ENCODE peak calls at places on chromosomes 16 and 17, in four cellular contexts. G is RWPE1, W is body of pancreas, M is IMR-90. E is an unnamed sample.

GRCh38 chr17:62970617-62971016 is 4.6 kb downstream of the TANC2 start:
- DNase-seq in G (no peak), W (no peak), M (no peak), E (no peak)

GRCh38 chr16:10983175-10983558 is 38.8 kb downstream of the CLEC16A start:
- DNase-seq in G (no peak), W (no peak), M (no peak), E (no peak)

GRCh38 chr16:20385844-20386832 is 18.4 kb downstream of the PDILT start:
- DNase-seq in G (peak), W (peak), M (peak), E (peak)

GRCh38 chr17:52106638-52107261 is 51.8 kb downstream of the CA10 start:
- DNase-seq in G (peak), W (peak), M (no peak), E (peak)

GRCh38 chr16:9112166-9112843 is 20.9 kb downstream of the HAPSTR1 start:
- DNase-seq in G (no peak), W (no peak), M (no peak), E (no peak)

GRCh38 chr16:56946767-56947603 is 14.8 kb upstream of the CETP start:
- DNase-seq in G (no peak), W (peak), M (no peak), E (no peak)

GRCh38 chr17:77428020-77428781 is 287.4 kb downstream of the SEC14L1 start:
- DNase-seq in G (no peak), W (peak), M (no peak), E (no peak)

GRCh38 chr16:29745853-29746345 is at the start of gene C16orf54:
- DNase-seq in G (no peak), W (peak), M (no peak), E (no peak)

GRCh38 chr17:49574283-49574892 is 1.3 kb upstream of the NXPH3 start:
- DNase-seq in G (no peak), W (no peak), M (no peak), E (no peak)

GRCh38 chr17:33858121-33858520 is 397.0 kb upstream of the CCL2 start:
- DNase-seq in G (no peak), W (no peak), M (no peak), E (no peak)

GRCh38 chr17:2391597-2392251 is 9.1 kb downstream of the MNT start:
- DNase-seq in G (no peak), W (no peak), M (no peak), E (no peak)

GRCh38 chr16:3938843-3939624 is 58.5 kb upstream of the CREBBP start:
- DNase-seq in G (peak), W (peak), M (peak), E (peak)

GRCh38 chr17:43418441-43419374 is 19.9 kb downstream of the ARL4D start:
- DNase-seq in G (peak), W (peak), M (peak), E (peak)

GRCh38 chr16:22141746-22142145 is 20.6 kb upstream of the SDR42E2 start:
- DNase-seq in G (peak), W (no peak), M (peak), E (peak)

GRCh38 chr16:68244481-68244902 is 681 bp upstream of the PLA2G15 start:
- DNase-seq in G (no peak), W (no peak), M (no peak), E (no peak)

GRCh38 chr16:17205279-17206139 is 265.3 kb downstream of the XYLT1 start:
- DNase-seq in G (no peak), W (peak), M (peak), E (no peak)

GRCh38 chr16:69396187-69397061 is 10.6 kb upstream of the TERF2 start:
- DNase-seq in G (peak), W (peak), M (peak), E (peak)

GRCh38 chr16:28304214-28304613 is 11.9 kb downstream of the SBK1 start:
- DNase-seq in G (peak), W (peak), M (peak), E (peak)

GRCh38 chr17:60743812-60744211 is 66.2 kb downstream of the BCAS3 start:
- DNase-seq in G (peak), W (peak), M (peak), E (no peak)

GRCh38 chr16:2092866-2093265 is 42.8 kb downstream of the PKD1 start:
- DNase-seq in G (no peak), W (no peak), M (no peak), E (no peak)
- H3K27ac ChIP-seq in G (peak), W (no peak), M (no peak), E (no peak)

GRCh38 chr17:64156670-64157069 is 26.7 kb upstream of the ERN1 start:
- DNase-seq in G (no peak), W (no peak), M (no peak), E (no peak)

GRCh38 chr17:64155090-64155630 is 25.2 kb upstream of the ERN1 start:
- DNase-seq in G (no peak), W (no peak), M (no peak), E (no peak)

GRCh38 chr17:64154321-64155089 is 24.6 kb upstream of the ERN1 start:
- DNase-seq in G (no peak), W (no peak), M (no peak), E (no peak)

GRCh38 chr17:64157669-64158180 is 27.8 kb upstream of the ERN1 start:
- DNase-seq in G (no peak), W (no peak), M (no peak), E (no peak)

GRCh38 chr17:64155751-64156544 is 26.0 kb upstream of the ERN1 start:
- DNase-seq in G (no peak), W (peak), M (peak), E (no peak)
- TF ChIP-seq CTCF in G (no peak), W (no peak), M (no peak), E (no peak)

DNA sequence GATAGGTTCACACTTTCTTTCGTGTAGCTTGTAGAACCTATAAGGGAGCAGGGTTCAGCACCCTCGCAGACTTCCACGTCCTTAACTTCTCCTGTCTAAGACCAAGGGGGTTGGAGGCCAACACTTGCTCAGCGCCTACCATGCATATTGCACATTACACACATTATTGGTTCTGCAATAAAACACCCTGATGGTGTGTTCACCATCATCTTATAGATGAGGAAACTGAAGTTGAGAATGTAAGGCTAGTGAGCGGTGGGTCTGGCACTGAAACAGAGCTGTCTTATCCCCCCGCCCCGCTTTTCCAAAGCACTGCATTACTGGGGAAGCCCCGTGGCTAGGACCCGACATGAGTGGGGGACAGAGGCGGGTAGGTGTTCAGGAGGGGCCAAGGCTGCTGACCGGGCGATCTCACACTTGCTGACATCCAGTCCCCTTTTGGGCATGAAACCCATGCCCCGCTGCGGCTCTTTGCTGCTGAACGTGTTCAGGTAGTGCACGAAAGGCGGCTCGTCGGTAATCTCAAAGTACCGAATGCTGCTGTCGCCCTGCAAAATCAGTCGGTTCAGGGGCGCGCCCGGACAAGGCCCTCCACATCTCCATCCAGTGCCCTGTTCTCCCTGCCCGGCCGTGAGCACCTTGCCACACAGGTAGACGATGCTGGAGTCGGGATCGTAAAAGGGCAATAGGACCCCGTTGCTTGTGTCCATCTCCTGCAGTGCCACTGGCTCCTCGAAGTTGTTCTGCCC is 6.2 kb downstream of the CORO6 start:
- DNase-seq in G (no peak), W (no peak), M (no peak), E (no peak)
- H3K27ac ChIP-seq in G (peak), W (no peak), M (no peak), E (no peak)

GRCh38 chr17:4958102-4958501 is 7.2 kb downstream of the ENO3 start:
- DNase-seq in G (no peak), W (no peak), M (no peak), E (no peak)
- TF ChIP-seq CTCF in G (no peak), W (no peak), M (no peak), E (no peak)

GRCh38 chr17:66593116-66593515 is 241.8 kb upstream of the CACNG5 start:
- DNase-seq in G (no peak), W (no peak), M (no peak), E (no peak)
- H3K27ac ChIP-seq in G (no peak), W (no peak), M (no peak), E (no peak)

GRCh38 chr17:7215136-7215638 is 4.4 kb downstream of the DLG4 start:
- DNase-seq in G (peak), W (no peak), M (no peak), E (no peak)
- TF ChIP-seq CTCF in G (no peak), W (no peak), M (no peak), E (no peak)

GRCh38 chr17:78499715-78500540 is 77.3 kb downstream of the DNAH17 start:
- DNase-seq in G (no peak), W (no peak), M (no peak), E (no peak)

GRCh38 chr17:78497115-78497540 is 80.1 kb downstream of the DNAH17 start:
- DNase-seq in G (peak), W (peak), M (peak), E (peak)

GRCh38 chr17:78500806-78501205 is 76.4 kb downstream of the DNAH17 start:
- DNase-seq in G (no peak), W (no peak), M (no peak), E (no peak)

GRCh38 chr17:78496311-78496710 is 80.9 kb downstream of the DNAH17 start:
- DNase-seq in G (no peak), W (no peak), M (no peak), E (no peak)

DNA sequence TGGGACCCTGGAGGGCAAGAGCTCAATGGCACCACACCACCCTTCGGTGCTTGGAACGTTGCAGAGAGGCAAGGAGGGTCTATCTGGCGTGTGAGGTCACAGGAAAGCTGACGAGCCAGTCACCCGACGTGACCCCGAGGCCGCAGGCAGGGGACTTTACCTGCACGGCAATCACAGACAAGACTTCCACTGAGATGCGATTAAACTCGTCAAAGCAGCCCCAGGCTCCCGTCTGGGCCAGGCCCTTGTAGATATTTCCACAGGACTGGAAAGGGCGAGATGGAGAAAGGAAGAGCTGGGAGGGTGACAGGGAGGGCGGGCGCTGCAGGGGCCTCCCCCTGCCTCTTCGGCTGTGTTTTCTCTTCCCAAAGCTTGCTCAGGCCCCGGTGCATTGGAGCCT is 78.3 kb downstream of the DNAH17 start:
- DNase-seq in G (no peak), W (no peak), M (no peak), E (no peak)
- H3K27ac ChIP-seq in G (peak), W (no peak), M (no peak), E (no peak)

DNA sequence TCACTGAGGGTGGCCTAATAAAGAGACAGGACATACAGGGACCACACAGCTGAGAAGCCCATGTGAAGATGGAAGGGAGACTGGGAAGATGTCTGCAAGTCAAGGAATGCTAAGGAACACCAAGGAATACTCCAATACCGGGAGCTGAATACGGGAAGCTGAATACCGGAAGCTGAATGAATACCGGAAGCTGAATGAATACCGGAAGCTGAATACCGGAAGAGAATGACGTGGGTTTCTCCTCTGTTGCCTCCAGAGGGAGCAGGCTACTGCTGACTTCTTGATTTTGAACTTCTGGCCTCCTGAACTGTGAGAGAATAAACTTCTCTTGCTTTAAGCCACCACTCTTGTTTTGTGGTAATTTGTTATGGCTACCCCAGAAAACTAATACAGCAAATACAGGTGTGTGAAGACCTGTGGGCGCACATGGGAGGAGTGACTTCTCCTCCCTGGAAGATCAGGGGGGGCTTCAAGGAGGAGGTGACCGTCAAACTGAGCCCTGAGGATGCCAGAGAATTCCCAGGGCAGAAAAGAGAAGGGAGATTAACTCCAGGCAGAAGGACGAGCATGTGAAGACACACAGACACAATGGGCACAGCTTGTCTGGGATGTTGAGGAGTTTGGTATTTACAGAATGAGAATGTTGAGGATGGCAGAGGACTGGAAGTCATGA is 259.9 kb downstream of the IRF8 start:
- DNase-seq in G (no peak), W (no peak), M (peak), E (no peak)
- TF ChIP-seq CTCF in G (no peak), W (no peak), M (peak), E (no peak)

DNA sequence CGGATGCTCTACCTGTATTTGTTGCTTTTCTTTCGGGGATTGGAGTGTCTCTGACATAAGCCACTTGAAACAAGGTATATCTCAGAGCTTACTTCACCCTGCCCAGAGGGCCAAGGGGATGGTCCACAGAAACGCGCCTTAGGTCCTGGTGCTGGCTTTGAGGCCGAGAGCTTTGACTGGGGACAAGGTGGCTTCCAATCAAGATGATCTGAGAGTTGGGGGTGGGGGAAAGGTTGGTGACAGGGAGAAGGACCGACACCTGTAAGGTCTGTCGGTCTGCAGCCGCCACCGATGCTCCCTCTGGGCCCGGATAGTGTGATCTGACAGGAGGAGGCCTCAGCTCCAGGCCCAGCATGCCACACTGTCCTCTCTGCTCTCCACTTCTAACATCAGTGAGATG is 21.8 kb upstream of the SPATA32 start:
- DNase-seq in G (no peak), W (no peak), M (no peak), E (no peak)
- H3K27ac ChIP-seq in G (peak), W (no peak), M (no peak), E (peak)

E was measured in brain microvascular endothelial cell.